ENCODE peak calls at places on chromosomes 1 and 21, in ten cellular contexts. One of them, this sample, is unnamed. For H3K4me1, the result is how much of the 10 kb centered on the place peaks cover.

GRCh38 chr1:80657707-80658106 is 1143.0 kb upstream of the ADGRL2 start:
- DNase-seq in tibial artery: no peak
- DNase-seq in heart right ventricle: no peak
- DNase-seq in sigmoid colon: no peak
- DNase-seq in right lobe of liver: no peak
- DNase-seq in tibial nerve: no peak
- DNase-seq in left ventricle myocardium inferior: no peak
- DNase-seq in aorta: no peak
- DNase-seq in pancreas: no peak
- DNase-seq in heart left ventricle: no peak
- DNase-seq in this sample: no peak

GRCh38 chr1:203025721-203026665 is at the start of gene PPFIA4:
- DNase-seq in right lobe of liver: peak
- DNase-seq in aorta: peak
- DNase-seq in sigmoid colon: peak
- DNase-seq in heart left ventricle: peak
- DNase-seq in heart right ventricle: peak
- DNase-seq in tibial artery: peak
- DNase-seq in tibial nerve: peak
- DNase-seq in left ventricle myocardium inferior: peak
- DNase-seq in pancreas: peak
- DNase-seq in this sample: peak

GRCh38 chr21:34582506-34583150 is 32.3 kb downstream of the RCAN1 start:
- DNase-seq in aorta: no peak
- DNase-seq in heart left ventricle: peak
- DNase-seq in tibial artery: no peak
- DNase-seq in left ventricle myocardium inferior: peak
- DNase-seq in heart right ventricle: peak
- DNase-seq in tibial nerve: no peak
- DNase-seq in sigmoid colon: no peak
- DNase-seq in pancreas: no peak
- DNase-seq in right lobe of liver: no peak
- DNase-seq in this sample: no peak

GRCh38 chr1:11245904-11246726 is 16.2 kb downstream of the MTOR start:
- DNase-seq in right lobe of liver: no peak
- DNase-seq in sigmoid colon: no peak
- DNase-seq in aorta: no peak
- DNase-seq in left ventricle myocardium inferior: no peak
- DNase-seq in tibial nerve: no peak
- DNase-seq in heart right ventricle: no peak
- DNase-seq in tibial artery: no peak
- DNase-seq in heart left ventricle: no peak
- DNase-seq in pancreas: no peak
- DNase-seq in this sample: no peak

GRCh38 chr1:226635456-226635941 is 86.9 kb downstream of the STUM start:
- DNase-seq in aorta: peak
- DNase-seq in sigmoid colon: peak
- DNase-seq in heart left ventricle: no peak
- DNase-seq in heart right ventricle: no peak
- DNase-seq in pancreas: no peak
- DNase-seq in left ventricle myocardium inferior: no peak
- DNase-seq in tibial nerve: no peak
- DNase-seq in tibial artery: peak
- DNase-seq in right lobe of liver: no peak
- DNase-seq in this sample: no peak

GRCh38 chr21:43991447-43991991 is 20.6 kb upstream of the TRAPPC10 start:
- DNase-seq in pancreas: no peak
- DNase-seq in left ventricle myocardium inferior: no peak
- DNase-seq in sigmoid colon: peak
- DNase-seq in aorta: peak
- DNase-seq in tibial nerve: no peak
- DNase-seq in heart left ventricle: no peak
- DNase-seq in heart right ventricle: no peak
- DNase-seq in tibial artery: no peak
- DNase-seq in right lobe of liver: no peak
- DNase-seq in this sample: no peak

GRCh38 chr1:54364613-54365012 is 41.6 kb downstream of the SSBP3 start:
- DNase-seq in heart right ventricle: no peak
- DNase-seq in aorta: no peak
- DNase-seq in tibial nerve: no peak
- DNase-seq in tibial artery: no peak
- DNase-seq in right lobe of liver: peak
- DNase-seq in pancreas: no peak
- DNase-seq in left ventricle myocardium inferior: no peak
- DNase-seq in heart left ventricle: no peak
- DNase-seq in sigmoid colon: no peak
- DNase-seq in this sample: no peak

GRCh38 chr1:108125312-108126138 is 74.6 kb downstream of the SLC25A24 start:
- DNase-seq in right lobe of liver: peak
- DNase-seq in heart left ventricle: peak
- DNase-seq in aorta: no peak
- DNase-seq in heart right ventricle: no peak
- DNase-seq in sigmoid colon: peak
- DNase-seq in left ventricle myocardium inferior: no peak
- DNase-seq in tibial artery: peak
- DNase-seq in pancreas: peak
- DNase-seq in tibial nerve: peak
- DNase-seq in this sample: peak

GRCh38 chr21:25281134-25281533 is 326.1 kb downstream of the MRPL39 start:
- DNase-seq in heart right ventricle: no peak
- DNase-seq in right lobe of liver: no peak
- DNase-seq in pancreas: no peak
- DNase-seq in sigmoid colon: no peak
- DNase-seq in tibial artery: no peak
- DNase-seq in heart left ventricle: no peak
- DNase-seq in tibial nerve: no peak
- DNase-seq in aorta: no peak
- DNase-seq in left ventricle myocardium inferior: no peak
- DNase-seq in this sample: no peak

GRCh38 chr1:9589719-9590157 is 1.0 kb downstream of the TMEM201 start:
- DNase-seq in left ventricle myocardium inferior: no peak
- DNase-seq in aorta: peak
- DNase-seq in tibial nerve: no peak
- DNase-seq in pancreas: no peak
- DNase-seq in heart right ventricle: no peak
- DNase-seq in tibial artery: no peak
- DNase-seq in right lobe of liver: no peak
- DNase-seq in sigmoid colon: peak
- DNase-seq in heart left ventricle: no peak
- DNase-seq in this sample: no peak

GRCh38 chr1:84402060-84402459 is 3.8 kb downstream of the DNASE2B start:
- DNase-seq in aorta: no peak
- DNase-seq in tibial artery: no peak
- DNase-seq in sigmoid colon: no peak
- DNase-seq in pancreas: no peak
- DNase-seq in heart left ventricle: no peak
- DNase-seq in right lobe of liver: no peak
- DNase-seq in heart right ventricle: no peak
- DNase-seq in tibial nerve: no peak
- DNase-seq in left ventricle myocardium inferior: no peak
- DNase-seq in this sample: no peak

GRCh38 chr1:21042920-21043605 is 133.6 kb downstream of the EIF4G3 start:
- DNase-seq in pancreas: no peak
- DNase-seq in tibial artery: no peak
- DNase-seq in sigmoid colon: no peak
- DNase-seq in right lobe of liver: no peak
- DNase-seq in tibial nerve: no peak
- DNase-seq in heart left ventricle: no peak
- DNase-seq in aorta: no peak
- DNase-seq in heart right ventricle: no peak
- DNase-seq in left ventricle myocardium inferior: no peak
- DNase-seq in this sample: no peak

GRCh38 chr1:234579967-234580366 is 30.0 kb downstream of the IRF2BP2 start:
- DNase-seq in heart right ventricle: no peak
- DNase-seq in heart left ventricle: no peak
- DNase-seq in left ventricle myocardium inferior: no peak
- DNase-seq in pancreas: no peak
- DNase-seq in aorta: no peak
- DNase-seq in tibial artery: no peak
- DNase-seq in right lobe of liver: no peak
- DNase-seq in sigmoid colon: no peak
- DNase-seq in tibial nerve: no peak
- DNase-seq in this sample: no peak

GRCh38 chr1:209249280-209249670 is 334.2 kb upstream of the CAMK1G start:
- DNase-seq in right lobe of liver: no peak
- DNase-seq in left ventricle myocardium inferior: no peak
- DNase-seq in sigmoid colon: no peak
- DNase-seq in heart right ventricle: no peak
- DNase-seq in tibial artery: no peak
- DNase-seq in heart left ventricle: no peak
- DNase-seq in pancreas: no peak
- DNase-seq in tibial nerve: no peak
- DNase-seq in aorta: no peak
- DNase-seq in this sample: no peak

GRCh38 chr1:49397086-49397485 is 620.4 kb upstream of the BEND5 start:
- DNase-seq in heart left ventricle: no peak
- DNase-seq in aorta: no peak
- DNase-seq in tibial artery: no peak
- DNase-seq in tibial nerve: no peak
- DNase-seq in left ventricle myocardium inferior: no peak
- DNase-seq in right lobe of liver: no peak
- DNase-seq in sigmoid colon: no peak
- DNase-seq in pancreas: no peak
- DNase-seq in heart right ventricle: no peak
- DNase-seq in this sample: no peak

GRCh38 chr1:110211503-110212164 is 1.5 kb downstream of the KCNC4 start:
- DNase-seq in aorta: peak
- DNase-seq in tibial artery: no peak
- DNase-seq in left ventricle myocardium inferior: no peak
- DNase-seq in heart left ventricle: no peak
- DNase-seq in heart right ventricle: no peak
- DNase-seq in sigmoid colon: no peak
- DNase-seq in right lobe of liver: no peak
- DNase-seq in pancreas: no peak
- DNase-seq in tibial nerve: peak
- DNase-seq in this sample: no peak

GRCh38 chr1:9293512-9294439 is 1.1 kb downstream of the SPSB1 start:
- DNase-seq in sigmoid colon: no peak
- DNase-seq in right lobe of liver: no peak
- DNase-seq in pancreas: peak
- DNase-seq in heart left ventricle: no peak
- DNase-seq in left ventricle myocardium inferior: peak
- DNase-seq in tibial nerve: no peak
- DNase-seq in aorta: peak
- DNase-seq in heart right ventricle: peak
- DNase-seq in tibial artery: no peak
- DNase-seq in this sample: peak

GRCh38 chr1:235366286-235366685 is 941 bp upstream of the TBCE start:
- DNase-seq in pancreas: no peak
- DNase-seq in tibial artery: no peak
- DNase-seq in left ventricle myocardium inferior: no peak
- DNase-seq in sigmoid colon: no peak
- DNase-seq in right lobe of liver: no peak
- DNase-seq in aorta: no peak
- DNase-seq in heart left ventricle: no peak
- DNase-seq in heart right ventricle: no peak
- DNase-seq in tibial nerve: no peak
- DNase-seq in this sample: no peak

GRCh38 chr1:179952181-179952580 is 2.4 kb upstream of the CEP350 start:
- DNase-seq in pancreas: no peak
- DNase-seq in tibial artery: no peak
- DNase-seq in aorta: no peak
- DNase-seq in heart right ventricle: no peak
- DNase-seq in heart left ventricle: no peak
- DNase-seq in right lobe of liver: no peak
- DNase-seq in tibial nerve: no peak
- DNase-seq in sigmoid colon: no peak
- DNase-seq in left ventricle myocardium inferior: no peak
- DNase-seq in this sample: no peak
- H3K4me3 ChIP-seq in pancreas: no peak
- H3K4me3 ChIP-seq in tibial artery: no peak
- H3K4me3 ChIP-seq in aorta: no peak
- H3K4me3 ChIP-seq in heart right ventricle: no peak
- H3K4me3 ChIP-seq in heart left ventricle: no peak
- H3K4me3 ChIP-seq in right lobe of liver: no peak
- H3K4me3 ChIP-seq in tibial nerve: no peak
- H3K4me3 ChIP-seq in sigmoid colon: no peak
- H3K4me3 ChIP-seq in left ventricle myocardium inferior: no peak
- H3K4me3 ChIP-seq in this sample: no peak

GRCh38 chr1:167938083-167938482 is 1.2 kb upstream of the MPC2 start:
- DNase-seq in heart right ventricle: no peak
- DNase-seq in pancreas: no peak
- DNase-seq in left ventricle myocardium inferior: no peak
- DNase-seq in tibial nerve: no peak
- DNase-seq in right lobe of liver: no peak
- DNase-seq in tibial artery: no peak
- DNase-seq in heart left ventricle: no peak
- DNase-seq in aorta: no peak
- DNase-seq in sigmoid colon: no peak
- DNase-seq in this sample: no peak
- H3K27ac ChIP-seq in heart right ventricle: peak
- H3K27ac ChIP-seq in pancreas: no peak
- H3K27ac ChIP-seq in left ventricle myocardium inferior: peak
- H3K27ac ChIP-seq in tibial nerve: peak
- H3K27ac ChIP-seq in right lobe of liver: no peak
- H3K27ac ChIP-seq in tibial artery: peak
- H3K27ac ChIP-seq in heart left ventricle: peak
- H3K27ac ChIP-seq in aorta: no peak
- H3K27ac ChIP-seq in sigmoid colon: peak
- H3K27ac ChIP-seq in this sample: no peak

GRCh38 chr21:16137106-16137505 is 407.3 kb downstream of the USP25 start:
- DNase-seq in heart right ventricle: no peak
- DNase-seq in heart left ventricle: no peak
- DNase-seq in tibial nerve: no peak
- DNase-seq in pancreas: no peak
- DNase-seq in right lobe of liver: no peak
- DNase-seq in left ventricle myocardium inferior: no peak
- DNase-seq in sigmoid colon: no peak
- DNase-seq in tibial artery: no peak
- DNase-seq in aorta: no peak
- DNase-seq in this sample: no peak

GRCh38 chr21:16133248-16133647 is 403.5 kb downstream of the USP25 start:
- DNase-seq in left ventricle myocardium inferior: no peak
- DNase-seq in tibial nerve: no peak
- DNase-seq in pancreas: no peak
- DNase-seq in heart left ventricle: no peak
- DNase-seq in tibial artery: no peak
- DNase-seq in right lobe of liver: no peak
- DNase-seq in sigmoid colon: no peak
- DNase-seq in aorta: peak
- DNase-seq in heart right ventricle: no peak
- DNase-seq in this sample: no peak

GRCh38 chr21:16134134-16134533 is 404.4 kb downstream of the USP25 start:
- DNase-seq in sigmoid colon: no peak
- DNase-seq in tibial nerve: no peak
- DNase-seq in tibial artery: no peak
- DNase-seq in heart right ventricle: no peak
- DNase-seq in pancreas: no peak
- DNase-seq in heart left ventricle: no peak
- DNase-seq in right lobe of liver: no peak
- DNase-seq in aorta: no peak
- DNase-seq in left ventricle myocardium inferior: no peak
- DNase-seq in this sample: no peak
- H3K4me1 ChIP-seq in sigmoid colon: under half
- H3K4me1 ChIP-seq in tibial nerve: under half
- H3K4me1 ChIP-seq in tibial artery: under half
- H3K4me1 ChIP-seq in heart right ventricle: under half
- H3K4me1 ChIP-seq in pancreas: under half
- H3K4me1 ChIP-seq in heart left ventricle: under half
- H3K4me1 ChIP-seq in right lobe of liver: under half
- H3K4me1 ChIP-seq in aorta: under half
- H3K4me1 ChIP-seq in left ventricle myocardium inferior: under half
- H3K4me1 ChIP-seq in this sample: under half

DNA sequence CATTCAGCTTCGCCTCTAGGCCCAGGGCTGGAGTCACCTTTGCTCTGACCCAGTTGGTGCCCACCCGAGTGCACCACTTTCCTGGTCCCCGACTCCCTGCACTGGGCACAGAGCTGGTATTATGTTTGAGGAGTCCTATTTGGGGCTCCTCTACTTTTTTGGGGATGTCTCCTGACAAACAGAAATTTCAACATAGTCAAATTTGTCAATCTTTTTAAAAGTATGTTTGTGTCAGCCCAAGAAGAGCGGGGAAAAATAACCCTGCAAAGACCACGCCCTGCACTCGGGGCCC is 11.6 kb downstream of the FAM229A start:
- DNase-seq in heart right ventricle: no peak
- DNase-seq in aorta: no peak
- DNase-seq in tibial nerve: no peak
- DNase-seq in left ventricle myocardium inferior: no peak
- DNase-seq in heart left ventricle: no peak
- DNase-seq in tibial artery: no peak
- DNase-seq in right lobe of liver: no peak
- DNase-seq in sigmoid colon: no peak
- DNase-seq in pancreas: peak
- DNase-seq in this sample: no peak
- H3K4me3 ChIP-seq in heart right ventricle: peak
- H3K4me3 ChIP-seq in aorta: no peak
- H3K4me3 ChIP-seq in tibial nerve: peak
- H3K4me3 ChIP-seq in left ventricle myocardium inferior: peak
- H3K4me3 ChIP-seq in heart left ventricle: peak
- H3K4me3 ChIP-seq in tibial artery: peak
- H3K4me3 ChIP-seq in right lobe of liver: peak
- H3K4me3 ChIP-seq in sigmoid colon: peak
- H3K4me3 ChIP-seq in pancreas: no peak
- H3K4me3 ChIP-seq in this sample: no peak